ENCODE peak calls at places on chromosomes 12 and 14, in eight cellular contexts. D, S, T, M, O, I, P and N are unnamed samples.

GRCh38 chr12:6068226-6068625 is 56.2 kb downstream of the VWF start:
- DNase-seq in O (no peak), M (no peak), P (no peak), D (no peak), T (no peak), I (no peak), S (no peak), N (no peak)

GRCh38 chr12:16119618-16120017 is 157.9 kb downstream of the SLC15A5 start:
- DNase-seq in I (no peak), T (no peak), M (no peak), P (no peak), S (no peak), D (no peak), O (no peak), N (no peak)

GRCh38 chr14:99995700-99996356 is 69.4 kb upstream of the EVL start:
- DNase-seq in P (no peak), O (peak), S (peak), M (peak), I (peak), D (no peak), T (peak), N (peak)

GRCh38 chr12:91216871-91217270 is 34.3 kb upstream of the DCN start:
- DNase-seq in I (no peak), D (no peak), O (no peak), P (no peak), S (no peak), M (no peak), T (no peak), N (no peak)

GRCh38 chr12:120579179-120579578 is 2.0 kb downstream of the POP5 start:
- DNase-seq in P (peak), S (no peak), M (no peak), T (no peak), O (no peak), I (no peak), D (no peak), N (no peak)

GRCh38 chr12:101829639-101830390 is 944 bp downstream of the GNPTAB start:
- DNase-seq in I (no peak), T (no peak), S (no peak), P (no peak), M (no peak), O (no peak), D (no peak), N (no peak)

GRCh38 chr12:65637774-65638173 is 186.5 kb upstream of the HMGA2 start:
- DNase-seq in M (peak), O (peak), P (no peak), S (no peak), T (no peak), D (no peak), I (no peak), N (no peak)

GRCh38 chr14:49552630-49553029 is 33.5 kb downstream of the RPS29 start:
- DNase-seq in S (no peak), M (no peak), O (no peak), I (no peak), D (no peak), T (no peak), P (no peak), N (no peak)

GRCh38 chr12:63228853-63229252 is 77.9 kb upstream of the AVPR1A start:
- DNase-seq in D (no peak), S (no peak), T (no peak), I (no peak), P (no peak), M (no peak), O (no peak), N (no peak)

GRCh38 chr12:69396041-69396440 is 36.5 kb downstream of the YEATS4 start:
- DNase-seq in D (no peak), S (no peak), I (no peak), O (peak), T (no peak), P (no peak), M (no peak), N (no peak)

GRCh38 chr12:52090291-52090690 is 10.8 kb downstream of the SMIM41 start:
- DNase-seq in D (peak), S (no peak), I (no peak), T (no peak), O (no peak), P (no peak), M (no peak), N (no peak)

GRCh38 chr14:49692895-49693737 is at the start of gene KLHDC1:
- DNase-seq in P (peak), M (peak), T (peak), D (peak), S (peak), I (peak), O (peak), N (peak)

GRCh38 chr12:103829092-103829491 is 11.9 kb downstream of the NT5DC3 start:
- DNase-seq in I (no peak), D (no peak), T (no peak), O (no peak), M (no peak), S (no peak), P (no peak), N (no peak)

GRCh38 chr14:72753044-72753710 is 140.7 kb downstream of the DPF3 start:
- DNase-seq in M (no peak), O (no peak), P (no peak), T (no peak), S (no peak), D (no peak), I (no peak), N (no peak)

GRCh38 chr14:99262977-99263448 is 9.0 kb downstream of the BCL11B start:
- DNase-seq in S (no peak), T (no peak), P (no peak), O (no peak), I (no peak), M (no peak), D (no peak), N (no peak)